ENCODE peak calls at places on chromosomes 11 and 22, in six cellular contexts. Y is HEK293T, X is A172, F is psoas muscle, G is C1 segment of cervical spinal cord, O is NCI-H1105. B is an unnamed sample.

GRCh38 chr11:36403661-36404060 is 106.4 kb downstream of the TRAF6 start:
- DNase-seq in G (no peak), O (no peak), F (no peak), X (no peak), Y (no peak), B (no peak)

GRCh38 chr11:117832511-117832910 is 8.0 kb upstream of the FXYD2 start:
- DNase-seq in O (no peak), X (no peak), G (no peak), F (no peak), Y (no peak), B (no peak)

GRCh38 chr11:94786264-94787126 is 18.3 kb downstream of the AMOTL1 start:
- DNase-seq in X (no peak), Y (peak; percentile 45), O (no peak), F (no peak), G (no peak), B (peak; percentile 15)

GRCh38 chr22:29202231-29203192 is 3.2 kb upstream of the EMID1 start:
- DNase-seq in Y (no peak), O (no peak), X (no peak), G (no peak), F (peak; percentile 76), B (no peak)

GRCh38 chr22:18032455-18033101 is 8.2 kb upstream of the MICAL3 start:
- DNase-seq in X (peak; percentile 86), G (no peak), F (no peak), Y (no peak), O (no peak), B (no peak)

GRCh38 chr22:23122216-23122957 is 19.4 kb downstream of the RSPH14 start:
- DNase-seq in G (no peak), F (peak; percentile 31), O (no peak), Y (no peak), X (no peak), B (no peak)

GRCh38 chr22:49972163-49973017 is 11.8 kb downstream of the PIM3 start:
- DNase-seq in X (no peak), F (peak; percentile 72), O (no peak), G (no peak), Y (no peak), B (no peak)

GRCh38 chr11:93552874-93553273 is 9.7 kb upstream of the SMCO4 start:
- DNase-seq in O (no peak), X (no peak), Y (no peak), G (no peak), F (no peak), B (no peak)

GRCh38 chr22:31229402-31230140 is 17.5 kb downstream of the LIMK2 start:
- DNase-seq in G (no peak), X (peak; percentile 43), Y (no peak), O (no peak), F (no peak), B (no peak)

GRCh38 chr22:29799217-29799680 is 32.1 kb downstream of the UQCR10 start:
- DNase-seq in Y (no peak), O (no peak), F (peak; percentile 97), X (peak; percentile 88), G (no peak), B (no peak)

GRCh38 chr11:130813638-130814037 is 102.6 kb downstream of the SNX19 start:
- DNase-seq in O (no peak), X (no peak), Y (no peak), F (no peak), G (no peak), B (no peak)

GRCh38 chr11:37370817-37371216 is 772.8 kb upstream of the RAG2 start:
- DNase-seq in F (no peak), G (no peak), X (no peak), Y (no peak), O (no peak), B (no peak)

GRCh38 chr22:31271485-31271884 is 20.8 kb downstream of the PIK3IP1 start:
- DNase-seq in X (no peak), Y (no peak), F (no peak), O (no peak), G (no peak), B (no peak)

GRCh38 chr11:75159081-75159953 is 8.4 kb downstream of the SLCO2B1 start:
- DNase-seq in O (no peak), G (no peak), Y (no peak), X (no peak), F (no peak), B (no peak)

GRCh38 chr22:46798366-46799057 is 36.1 kb downstream of the TBC1D22A start:
- DNase-seq in O (peak; percentile 52), X (peak; percentile 23), Y (peak; percentile 86), F (peak; percentile 84), G (no peak), B (peak; percentile 33)

GRCh38 chr11:95187730-95188129 is 43.3 kb downstream of the SESN3 start:
- DNase-seq in F (no peak), O (no peak), X (no peak), Y (no peak), G (no peak), B (no peak)

GRCh38 chr11:134604886-134605285 is 192.8 kb upstream of the B3GAT1 start:
- DNase-seq in Y (no peak), F (no peak), O (no peak), G (no peak), X (no peak), B (no peak)

GRCh38 chr11:97937501-97937900 is 1083.2 kb upstream of the CNTN5 start:
- DNase-seq in F (no peak), G (no peak), X (peak; percentile 44), Y (no peak), O (no peak), B (no peak)

GRCh38 chr11:47998733-47999359 is 18.5 kb downstream of the PTPRJ start:
- DNase-seq in Y (no peak), O (no peak), X (no peak), F (no peak), G (no peak), B (no peak)

GRCh38 chr11:60972182-60973030 is 926 bp downstream of the CD6 start:
- DNase-seq in F (no peak), O (no peak), X (no peak), Y (no peak), G (no peak), B (no peak)

GRCh38 chr11:119206512-119207299 is 567 bp downstream of the CBL start:
- DNase-seq in G (no peak), Y (no peak), F (peak; percentile 72), X (no peak), O (peak; percentile 50), B (no peak)

GRCh38 chr11:46247664-46248063 is 29.8 kb upstream of the CREB3L1 start:
- DNase-seq in X (peak; percentile 79), F (no peak), O (peak; percentile 72), Y (no peak), G (no peak), B (peak; percentile 29)

GRCh38 chr11:18173225-18173866 is 709 bp downstream of the MRGPRX4 start:
- DNase-seq in O (no peak), X (no peak), F (no peak), Y (no peak), G (no peak), B (no peak)

GRCh38 chr11:74679513-74679865 is 51.7 kb downstream of the CHRDL2 start:
- DNase-seq in X (no peak), Y (no peak), F (no peak), O (no peak), G (no peak), B (no peak)

GRCh38 chr11:5339771-5340322 is 3.5 kb downstream of the OR51B5 start:
- DNase-seq in F (no peak), G (no peak), Y (no peak), O (no peak), X (no peak), B (no peak)

GRCh38 chr11:120413480-120413879 is 77.3 kb downstream of the ARHGEF12 start:
- DNase-seq in X (peak; percentile 10), O (no peak), F (no peak), G (no peak), Y (no peak), B (no peak)

GRCh38 chr11:68956142-68956541 is 24.6 kb downstream of the MRGPRD start:
- DNase-seq in G (no peak), O (no peak), F (peak; percentile 52), X (no peak), Y (peak; percentile 67), B (no peak)

GRCh38 chr11:2518112-2518982 is 73.5 kb downstream of the KCNQ1 start:
- DNase-seq in Y (no peak), G (no peak), F (peak; percentile 35), X (no peak), O (no peak), B (no peak)

GRCh38 chr11:60910281-60910687 is 3.7 kb upstream of the TMEM109 start:
- DNase-seq in F (no peak), G (no peak), O (no peak), X (no peak), Y (no peak), B (no peak)

GRCh38 chr11:126410649-126411048 is 55.2 kb downstream of the ST3GAL4 start:
- DNase-seq in Y (no peak), O (no peak), G (no peak), X (no peak), F (peak; percentile 57), B (no peak)

GRCh38 chr11:7167976-7168740 is 79.4 kb downstream of the RBMXL2 start:
- DNase-seq in X (no peak), Y (no peak), F (no peak), O (peak; percentile 13), G (no peak), B (no peak)